ENCODE peak calls at places on chromosomes 4 and X, in four cellular contexts. One of them, this sample, is unnamed.

GRCh38 chrX:92232182-92232581 is 453.0 kb downstream of the PCDH11X start:
- DNase-seq in stimulated activated CD4-positive, alpha-beta T cell treated with anti-CD3 and anti-CD28 coated beads, Interleukin-4, amount 100 ng/mL, for 1 hour: no peak
- DNase-seq in NT2/D1: peak; percentile 2
- DNase-seq in NCI-H146: peak; percentile 0
- DNase-seq in this sample: no peak

GRCh38 chrX:49155243-49155899 is 7.2 kb upstream of the MAGIX start:
- DNase-seq in NT2/D1: peak; percentile 67
- DNase-seq in stimulated activated CD4-positive, alpha-beta T cell treated with anti-CD3 and anti-CD28 coated beads, Interleukin-4, amount 100 ng/mL, for 1 hour: peak; percentile 18
- DNase-seq in NCI-H146: peak; percentile 55
- DNase-seq in this sample: peak; percentile 37

GRCh38 chr4:10183462-10183861 is 66.9 kb upstream of the WDR1 start:
- DNase-seq in NCI-H146: no peak
- DNase-seq in NT2/D1: no peak
- DNase-seq in stimulated activated CD4-positive, alpha-beta T cell treated with anti-CD3 and anti-CD28 coated beads, Interleukin-4, amount 100 ng/mL, for 1 hour: no peak
- DNase-seq in this sample: no peak

GRCh38 chrX:16603822-16604221 is 46.1 kb upstream of the S100G start:
- DNase-seq in NCI-H146: no peak
- DNase-seq in stimulated activated CD4-positive, alpha-beta T cell treated with anti-CD3 and anti-CD28 coated beads, Interleukin-4, amount 100 ng/mL, for 1 hour: no peak
- DNase-seq in NT2/D1: no peak
- DNase-seq in this sample: no peak

GRCh38 chr4:101843054-101843453 is 52.5 kb downstream of the BANK1 start:
- DNase-seq in stimulated activated CD4-positive, alpha-beta T cell treated with anti-CD3 and anti-CD28 coated beads, Interleukin-4, amount 100 ng/mL, for 1 hour: no peak
- DNase-seq in NCI-H146: no peak
- DNase-seq in NT2/D1: no peak
- DNase-seq in this sample: no peak

GRCh38 chr4:142567620-142568451 is 278.3 kb downstream of the INPP4B start:
- DNase-seq in NT2/D1: no peak
- DNase-seq in NCI-H146: no peak
- DNase-seq in stimulated activated CD4-positive, alpha-beta T cell treated with anti-CD3 and anti-CD28 coated beads, Interleukin-4, amount 100 ng/mL, for 1 hour: no peak
- DNase-seq in this sample: no peak

GRCh38 chr4:74311696-74312313 is 3.5 kb downstream of the EPGN start:
- DNase-seq in NCI-H146: peak; percentile 51
- DNase-seq in stimulated activated CD4-positive, alpha-beta T cell treated with anti-CD3 and anti-CD28 coated beads, Interleukin-4, amount 100 ng/mL, for 1 hour: no peak
- DNase-seq in NT2/D1: peak; percentile 18
- DNase-seq in this sample: no peak

GRCh38 chr4:185916683-185917082 is 104.7 kb upstream of the SORBS2 start:
- DNase-seq in NCI-H146: no peak
- DNase-seq in stimulated activated CD4-positive, alpha-beta T cell treated with anti-CD3 and anti-CD28 coated beads, Interleukin-4, amount 100 ng/mL, for 1 hour: no peak
- DNase-seq in NT2/D1: no peak
- DNase-seq in this sample: no peak

GRCh38 chrX:69024931-69025330 is 140.3 kb downstream of the PJA1 start:
- DNase-seq in NT2/D1: no peak
- DNase-seq in NCI-H146: no peak
- DNase-seq in stimulated activated CD4-positive, alpha-beta T cell treated with anti-CD3 and anti-CD28 coated beads, Interleukin-4, amount 100 ng/mL, for 1 hour: no peak
- DNase-seq in this sample: no peak

GRCh38 chr4:123418486-123418931 is 21.9 kb downstream of the SPRY1 start:
- DNase-seq in NCI-H146: peak; percentile 90
- DNase-seq in NT2/D1: peak; percentile 76
- DNase-seq in stimulated activated CD4-positive, alpha-beta T cell treated with anti-CD3 and anti-CD28 coated beads, Interleukin-4, amount 100 ng/mL, for 1 hour: no peak
- DNase-seq in this sample: no peak

GRCh38 chr4:48931459-48931858 is 24.9 kb upstream of the OCIAD2 start:
- DNase-seq in NCI-H146: no peak
- DNase-seq in stimulated activated CD4-positive, alpha-beta T cell treated with anti-CD3 and anti-CD28 coated beads, Interleukin-4, amount 100 ng/mL, for 1 hour: no peak
- DNase-seq in NT2/D1: no peak
- DNase-seq in this sample: no peak

GRCh38 chr4:169765845-169766244 is 8.1 kb upstream of the HPF1 start:
- DNase-seq in stimulated activated CD4-positive, alpha-beta T cell treated with anti-CD3 and anti-CD28 coated beads, Interleukin-4, amount 100 ng/mL, for 1 hour: no peak
- DNase-seq in NCI-H146: no peak
- DNase-seq in NT2/D1: no peak
- DNase-seq in this sample: no peak

GRCh38 chr4:81166431-81166830 is 48.6 kb downstream of the PRKG2 start:
- DNase-seq in NT2/D1: no peak
- DNase-seq in stimulated activated CD4-positive, alpha-beta T cell treated with anti-CD3 and anti-CD28 coated beads, Interleukin-4, amount 100 ng/mL, for 1 hour: no peak
- DNase-seq in NCI-H146: no peak
- DNase-seq in this sample: no peak

GRCh38 chrX:19709812-19710518 is 177.4 kb downstream of the SH3KBP1 start:
- DNase-seq in stimulated activated CD4-positive, alpha-beta T cell treated with anti-CD3 and anti-CD28 coated beads, Interleukin-4, amount 100 ng/mL, for 1 hour: no peak
- DNase-seq in NT2/D1: no peak
- DNase-seq in NCI-H146: no peak
- DNase-seq in this sample: no peak

GRCh38 chr4:127772769-127773671 is 9.1 kb upstream of the HSPA4L start:
- DNase-seq in NT2/D1: no peak
- DNase-seq in NCI-H146: no peak
- DNase-seq in stimulated activated CD4-positive, alpha-beta T cell treated with anti-CD3 and anti-CD28 coated beads, Interleukin-4, amount 100 ng/mL, for 1 hour: no peak
- DNase-seq in this sample: no peak

GRCh38 chr4:184745747-184746531 is 12.0 kb upstream of the CENPU start:
- DNase-seq in stimulated activated CD4-positive, alpha-beta T cell treated with anti-CD3 and anti-CD28 coated beads, Interleukin-4, amount 100 ng/mL, for 1 hour: peak; percentile 71
- DNase-seq in NT2/D1: peak; percentile 40
- DNase-seq in NCI-H146: peak; percentile 35
- DNase-seq in this sample: peak; percentile 73

GRCh38 chr4:186936496-186937375 is 213.1 kb upstream of the FAT1 start:
- DNase-seq in stimulated activated CD4-positive, alpha-beta T cell treated with anti-CD3 and anti-CD28 coated beads, Interleukin-4, amount 100 ng/mL, for 1 hour: no peak
- DNase-seq in NCI-H146: no peak
- DNase-seq in NT2/D1: no peak
- DNase-seq in this sample: no peak

GRCh38 chrX:140762061-140762460 is 52.5 kb downstream of the LINC00632 start:
- DNase-seq in NT2/D1: no peak
- DNase-seq in stimulated activated CD4-positive, alpha-beta T cell treated with anti-CD3 and anti-CD28 coated beads, Interleukin-4, amount 100 ng/mL, for 1 hour: peak; percentile 2
- DNase-seq in NCI-H146: peak; percentile 0
- DNase-seq in this sample: peak; percentile 11

GRCh38 chrX:136689441-136689840 is 41.5 kb downstream of the CD40LG start:
- DNase-seq in NCI-H146: no peak
- DNase-seq in stimulated activated CD4-positive, alpha-beta T cell treated with anti-CD3 and anti-CD28 coated beads, Interleukin-4, amount 100 ng/mL, for 1 hour: no peak
- DNase-seq in NT2/D1: peak; percentile 38
- DNase-seq in this sample: no peak

GRCh38 chrX:48492293-48492910 is 16.4 kb upstream of the PORCN start:
- DNase-seq in NCI-H146: no peak
- DNase-seq in stimulated activated CD4-positive, alpha-beta T cell treated with anti-CD3 and anti-CD28 coated beads, Interleukin-4, amount 100 ng/mL, for 1 hour: no peak
- DNase-seq in NT2/D1: no peak
- DNase-seq in this sample: no peak

GRCh38 chr4:75924309-75924708 is 16.5 kb downstream of the NAAA start:
- DNase-seq in NT2/D1: no peak
- DNase-seq in NCI-H146: peak; percentile 93
- DNase-seq in stimulated activated CD4-positive, alpha-beta T cell treated with anti-CD3 and anti-CD28 coated beads, Interleukin-4, amount 100 ng/mL, for 1 hour: no peak
- DNase-seq in this sample: no peak

GRCh38 chr4:82491251-82491960 is 61.0 kb downstream of the ENOPH1 start:
- DNase-seq in NCI-H146: peak; percentile 86
- DNase-seq in NT2/D1: no peak
- DNase-seq in stimulated activated CD4-positive, alpha-beta T cell treated with anti-CD3 and anti-CD28 coated beads, Interleukin-4, amount 100 ng/mL, for 1 hour: no peak
- DNase-seq in this sample: no peak

GRCh38 chr4:146291313-146291712 is 77.0 kb downstream of the REELD1 start:
- DNase-seq in NCI-H146: no peak
- DNase-seq in stimulated activated CD4-positive, alpha-beta T cell treated with anti-CD3 and anti-CD28 coated beads, Interleukin-4, amount 100 ng/mL, for 1 hour: no peak
- DNase-seq in NT2/D1: no peak
- DNase-seq in this sample: no peak

GRCh38 chrX:54921427-54922021 is 900 bp downstream of the TRO start:
- DNase-seq in NT2/D1: peak; percentile 43
- DNase-seq in stimulated activated CD4-positive, alpha-beta T cell treated with anti-CD3 and anti-CD28 coated beads, Interleukin-4, amount 100 ng/mL, for 1 hour: peak; percentile 57
- DNase-seq in NCI-H146: peak; percentile 86
- DNase-seq in this sample: peak; percentile 53

GRCh38 chr4:65669008-65669971 is 999 bp downstream of the EPHA5 start:
- DNase-seq in NCI-H146: no peak
- DNase-seq in NT2/D1: no peak
- DNase-seq in stimulated activated CD4-positive, alpha-beta T cell treated with anti-CD3 and anti-CD28 coated beads, Interleukin-4, amount 100 ng/mL, for 1 hour: no peak
- DNase-seq in this sample: no peak

GRCh38 chr4:54473077-54473545 is 184.6 kb upstream of the KIT start:
- DNase-seq in NT2/D1: no peak
- DNase-seq in NCI-H146: no peak
- DNase-seq in stimulated activated CD4-positive, alpha-beta T cell treated with anti-CD3 and anti-CD28 coated beads, Interleukin-4, amount 100 ng/mL, for 1 hour: no peak
- DNase-seq in this sample: no peak

GRCh38 chr4:16952462-16952871 is 54.0 kb upstream of the LDB2 start:
- DNase-seq in NCI-H146: no peak
- DNase-seq in stimulated activated CD4-positive, alpha-beta T cell treated with anti-CD3 and anti-CD28 coated beads, Interleukin-4, amount 100 ng/mL, for 1 hour: no peak
- DNase-seq in NT2/D1: no peak
- DNase-seq in this sample: no peak

GRCh38 chr4:151015458-151016344 is 617 bp upstream of the LRBA start:
- DNase-seq in NCI-H146: peak; percentile 91
- DNase-seq in stimulated activated CD4-positive, alpha-beta T cell treated with anti-CD3 and anti-CD28 coated beads, Interleukin-4, amount 100 ng/mL, for 1 hour: peak; percentile 83
- DNase-seq in NT2/D1: peak; percentile 40
- DNase-seq in this sample: peak; percentile 84

GRCh38 chr4:17557880-17558279 is 19.1 kb upstream of the LAP3 start:
- DNase-seq in stimulated activated CD4-positive, alpha-beta T cell treated with anti-CD3 and anti-CD28 coated beads, Interleukin-4, amount 100 ng/mL, for 1 hour: no peak
- DNase-seq in NT2/D1: no peak
- DNase-seq in NCI-H146: no peak
- DNase-seq in this sample: no peak

GRCh38 chrX:43349363-43349762 is 306.7 kb upstream of the MAOA start:
- DNase-seq in NT2/D1: peak; percentile 46
- DNase-seq in NCI-H146: peak; percentile 19
- DNase-seq in stimulated activated CD4-positive, alpha-beta T cell treated with anti-CD3 and anti-CD28 coated beads, Interleukin-4, amount 100 ng/mL, for 1 hour: peak; percentile 5
- DNase-seq in this sample: peak; percentile 22

GRCh38 chr4:8592366-8593267 is at the start of gene CPZ:
- DNase-seq in NT2/D1: peak; percentile 49
- DNase-seq in stimulated activated CD4-positive, alpha-beta T cell treated with anti-CD3 and anti-CD28 coated beads, Interleukin-4, amount 100 ng/mL, for 1 hour: no peak
- DNase-seq in NCI-H146: peak; percentile 3
- DNase-seq in this sample: no peak

This sample was measured in activated naive CD8-positive, alpha-beta T cell treated with anti-CD3 and anti-CD28 coated beads, Interleukin-2, amount 50 U/mL, for 24 hours.